ENCODE peak calls at places on chromosomes 2 and 18, in five cellular contexts. V is NCI-H226, X is GDM1, Y is GM23248, Z is A172. L is an unnamed sample.

GRCh38 chr2:3633089-3633981 is 24.7 kb upstream of the ALLC start:
- DNase-seq in V (no peak), X (no peak), Y (peak), Z (peak), L (no peak)

GRCh38 chr2:239119346-239120126 is 271.7 kb downstream of the TWIST2 start:
- DNase-seq in V (no peak), X (no peak), Y (no peak), Z (no peak), L (no peak)

GRCh38 chr2:4903676-4904348 is 788.4 kb upstream of the SOX11 start:
- DNase-seq in V (no peak), X (no peak), Y (no peak), Z (no peak), L (peak)

GRCh38 chr18:2963048-2963447 is 49.9 kb downstream of the LPIN2 start:
- DNase-seq in V (no peak), X (no peak), Y (no peak), Z (no peak), L (no peak)

GRCh38 chr18:54220406-54220805 is 4.1 kb downstream of the MBD2 start:
- DNase-seq in V (no peak), X (no peak), Y (no peak), Z (no peak), L (no peak)

GRCh38 chr18:46660955-46661749 is 4.1 kb upstream of the LOXHD1 start:
- DNase-seq in V (no peak), X (no peak), Y (peak), Z (peak), L (no peak)

GRCh38 chr2:231483398-231484329 is 19.4 kb upstream of the NCL start:
- DNase-seq in V (peak), X (no peak), Y (peak), Z (no peak), L (no peak)

GRCh38 chr2:186503827-186504606 is 18.0 kb downstream of the ZC3H15 start:
- DNase-seq in V (no peak), X (no peak), Y (peak), Z (peak), L (no peak)

GRCh38 chr2:2456721-2457120 is 125.6 kb upstream of the MYT1L start:
- DNase-seq in V (no peak), X (no peak), Y (no peak), Z (no peak), L (no peak)

GRCh38 chr2:223600056-223600455 is 2.1 kb downstream of the SCG2 start:
- DNase-seq in V (no peak), X (no peak), Y (no peak), Z (no peak), L (no peak)

GRCh38 chr18:8044004-8044403 is 476.9 kb downstream of the PTPRM start:
- DNase-seq in V (no peak), X (no peak), Y (no peak), Z (no peak), L (no peak)

GRCh38 chr18:9135912-9136314 is 668 bp upstream of the ANKRD12 start:
- DNase-seq in V (peak), X (no peak), Y (peak), Z (no peak), L (peak)

GRCh38 chr18:37403100-37403781 is 162.4 kb downstream of the CELF4 start:
- DNase-seq in V (peak), X (no peak), Y (peak), Z (peak), L (no peak)

GRCh38 chr2:113965228-113965627 is 75.3 kb downstream of the ACTR3 start:
- DNase-seq in V (no peak), X (no peak), Y (no peak), Z (no peak), L (no peak)

GRCh38 chr18:54822872-54823845 is 5.1 kb upstream of the RAB27B start:
- DNase-seq in V (peak), X (no peak), Y (peak), Z (peak), L (no peak)

GRCh38 chr2:9757430-9758287 is 85.6 kb upstream of the TAF1B start:
- DNase-seq in V (no peak), X (no peak), Y (peak), Z (no peak), L (peak)

GRCh38 chr2:74585406-74586182 is 31.1 kb downstream of the DOK1 start:
- DNase-seq in V (no peak), X (no peak), Y (no peak), Z (no peak), L (no peak)

GRCh38 chr2:12498703-12499102 is 218.0 kb upstream of the TRIB2 start:
- DNase-seq in V (no peak), X (no peak), Y (peak), Z (peak), L (no peak)

GRCh38 chr2:233331536-233331935 is 22.8 kb upstream of the DGKD start:
- DNase-seq in V (no peak), X (peak), Y (no peak), Z (no peak), L (no peak)

GRCh38 chr18:33914399-33914798 is 310.3 kb downstream of the NOL4 start:
- DNase-seq in V (no peak), X (no peak), Y (no peak), Z (peak), L (no peak)

GRCh38 chr2:24754985-24755690 is 38.1 kb downstream of the PTRHD1 start:
- DNase-seq in V (no peak), X (no peak), Y (peak), Z (no peak), L (no peak)

GRCh38 chr2:37560863-37561614 is 110.4 kb downstream of the CDC42EP3 start:
- DNase-seq in V (peak), X (no peak), Y (no peak), Z (peak), L (no peak)

GRCh38 chr2:172455121-172455515 is 27.7 kb downstream of the ITGA6 start:
- DNase-seq in V (no peak), X (no peak), Y (no peak), Z (no peak), L (no peak)

GRCh38 chr2:64750001-64750816 is 96.5 kb upstream of the SERTAD2 start:
- DNase-seq in V (peak), X (no peak), Y (peak), Z (peak), L (no peak)

GRCh38 chr2:12167525-12168317 is 421.3 kb downstream of the LPIN1 start:
- DNase-seq in V (no peak), X (no peak), Y (no peak), Z (no peak), L (no peak)

GRCh38 chr2:120393456-120393855 is 47.5 kb downstream of the INHBB start:
- DNase-seq in V (no peak), X (no peak), Y (no peak), Z (no peak), L (no peak)

GRCh38 chr2:128577141-128577930 is 258.7 kb upstream of the HS6ST1 start:
- DNase-seq in V (no peak), X (no peak), Y (no peak), Z (no peak), L (no peak)

GRCh38 chr18:63262369-63263335 is 56.9 kb downstream of the BCL2 start:
- DNase-seq in V (no peak), X (no peak), Y (no peak), Z (no peak), L (no peak)

GRCh38 chr2:63679252-63679850 is 90.6 kb downstream of the MDH1 start:
- DNase-seq in V (no peak), X (no peak), Y (peak), Z (no peak), L (no peak)

GRCh38 chr2:174778479-174778962 is 14.2 kb upstream of the CHRNA1 start:
- DNase-seq in V (peak), X (no peak), Y (peak), Z (peak), L (no peak)

L was measured in NCI-H2107.